ENCODE peak calls at places on chromosomes 13 and 19, in six cellular contexts. One of them, this sample, is unnamed.

GRCh38 chr19:38555200-38555599 is 62.6 kb downstream of the MAP4K1 start:
- DNase-seq in astrocyte of the spinal cord: no peak
- DNase-seq in uterus: no peak
- DNase-seq in lower leg skin: no peak
- DNase-seq in dorsolateral prefrontal cortex: no peak
- DNase-seq in AG10803: no peak
- DNase-seq in this sample: no peak

GRCh38 chr13:20182231-20182846 is 10.4 kb downstream of the GJB2 start:
- DNase-seq in astrocyte of the spinal cord: peak
- DNase-seq in uterus: no peak
- DNase-seq in lower leg skin: peak
- DNase-seq in dorsolateral prefrontal cortex: no peak
- DNase-seq in AG10803: peak
- DNase-seq in this sample: peak

GRCh38 chr19:18939922-18940775 is 868 bp downstream of the HOMER3 start:
- DNase-seq in astrocyte of the spinal cord: peak
- DNase-seq in uterus: peak
- DNase-seq in lower leg skin: peak
- DNase-seq in dorsolateral prefrontal cortex: no peak
- DNase-seq in AG10803: peak
- DNase-seq in this sample: peak

GRCh38 chr19:54191671-54192453 is 754 bp downstream of the TSEN34 start:
- DNase-seq in astrocyte of the spinal cord: peak
- DNase-seq in uterus: no peak
- DNase-seq in lower leg skin: no peak
- DNase-seq in dorsolateral prefrontal cortex: no peak
- DNase-seq in AG10803: no peak
- DNase-seq in this sample: peak

GRCh38 chr19:33195711-33196347 is 1.7 kb downstream of the LRP3 start:
- DNase-seq in astrocyte of the spinal cord: no peak
- DNase-seq in uterus: no peak
- DNase-seq in lower leg skin: no peak
- DNase-seq in dorsolateral prefrontal cortex: no peak
- DNase-seq in AG10803: no peak
- DNase-seq in this sample: no peak

GRCh38 chr19:5093297-5093858 is 124.5 kb downstream of the KDM4B start:
- DNase-seq in astrocyte of the spinal cord: no peak
- DNase-seq in uterus: no peak
- DNase-seq in lower leg skin: no peak
- DNase-seq in dorsolateral prefrontal cortex: no peak
- DNase-seq in AG10803: no peak
- DNase-seq in this sample: no peak

GRCh38 chr19:46841458-46842083 is 9.1 kb downstream of the AP2S1 start:
- DNase-seq in astrocyte of the spinal cord: peak
- DNase-seq in uterus: peak
- DNase-seq in lower leg skin: no peak
- DNase-seq in dorsolateral prefrontal cortex: peak
- DNase-seq in AG10803: peak
- DNase-seq in this sample: peak

GRCh38 chr19:19120308-19121156 is 17.7 kb downstream of the TMEM161A start:
- DNase-seq in astrocyte of the spinal cord: peak
- DNase-seq in uterus: peak
- DNase-seq in lower leg skin: no peak
- DNase-seq in dorsolateral prefrontal cortex: no peak
- DNase-seq in AG10803: peak
- DNase-seq in this sample: peak

GRCh38 chr19:6768236-6768785 is 1.1 kb upstream of the SH2D3A start:
- DNase-seq in astrocyte of the spinal cord: no peak
- DNase-seq in uterus: no peak
- DNase-seq in lower leg skin: no peak
- DNase-seq in dorsolateral prefrontal cortex: no peak
- DNase-seq in AG10803: no peak
- DNase-seq in this sample: no peak

GRCh38 chr19:46428278-46429141 is at the start of gene PNMA8C:
- DNase-seq in astrocyte of the spinal cord: peak
- DNase-seq in uterus: peak
- DNase-seq in lower leg skin: no peak
- DNase-seq in dorsolateral prefrontal cortex: peak
- DNase-seq in AG10803: peak
- DNase-seq in this sample: no peak

GRCh38 chr13:110559429-110559943 is 2.0 kb downstream of the RAB20 start:
- DNase-seq in astrocyte of the spinal cord: peak
- DNase-seq in uterus: no peak
- DNase-seq in lower leg skin: peak
- DNase-seq in dorsolateral prefrontal cortex: no peak
- DNase-seq in AG10803: peak
- DNase-seq in this sample: no peak

GRCh38 chr13:102227696-102228095 is 174.2 kb downstream of the FGF14 start:
- DNase-seq in astrocyte of the spinal cord: no peak
- DNase-seq in uterus: no peak
- DNase-seq in lower leg skin: no peak
- DNase-seq in dorsolateral prefrontal cortex: no peak
- DNase-seq in AG10803: no peak
- DNase-seq in this sample: no peak

GRCh38 chr13:110306340-110306959 is 507 bp downstream of the COL4A1 start:
- DNase-seq in astrocyte of the spinal cord: no peak
- DNase-seq in uterus: peak
- DNase-seq in lower leg skin: peak
- DNase-seq in dorsolateral prefrontal cortex: no peak
- DNase-seq in AG10803: peak
- DNase-seq in this sample: no peak

GRCh38 chr19:51333836-51334460 is 8.0 kb downstream of the VSIG10L start:
- DNase-seq in astrocyte of the spinal cord: no peak
- DNase-seq in uterus: no peak
- DNase-seq in lower leg skin: no peak
- DNase-seq in dorsolateral prefrontal cortex: no peak
- DNase-seq in AG10803: no peak
- DNase-seq in this sample: no peak

GRCh38 chr13:83515267-83515666 is 367.0 kb downstream of the SLITRK1 start:
- DNase-seq in astrocyte of the spinal cord: peak
- DNase-seq in uterus: no peak
- DNase-seq in lower leg skin: no peak
- DNase-seq in dorsolateral prefrontal cortex: no peak
- DNase-seq in AG10803: peak
- DNase-seq in this sample: peak

GRCh38 chr13:35345992-35346391 is 130.5 kb downstream of the MAB21L1 start:
- DNase-seq in astrocyte of the spinal cord: no peak
- DNase-seq in uterus: no peak
- DNase-seq in lower leg skin: no peak
- DNase-seq in dorsolateral prefrontal cortex: no peak
- DNase-seq in AG10803: no peak
- DNase-seq in this sample: no peak

GRCh38 chr19:31349160-31349881 is at the start of gene TSHZ3:
- DNase-seq in astrocyte of the spinal cord: peak
- DNase-seq in uterus: peak
- DNase-seq in lower leg skin: peak
- DNase-seq in dorsolateral prefrontal cortex: no peak
- DNase-seq in AG10803: peak
- DNase-seq in this sample: peak

GRCh38 chr19:4583961-4584669 is 24.6 kb upstream of the SEMA6B start:
- DNase-seq in astrocyte of the spinal cord: peak
- DNase-seq in uterus: no peak
- DNase-seq in lower leg skin: no peak
- DNase-seq in dorsolateral prefrontal cortex: no peak
- DNase-seq in AG10803: peak
- DNase-seq in this sample: peak

GRCh38 chr13:24680258-24680920 is at the start of gene ATP12A:
- DNase-seq in astrocyte of the spinal cord: no peak
- DNase-seq in uterus: no peak
- DNase-seq in lower leg skin: peak
- DNase-seq in dorsolateral prefrontal cortex: no peak
- DNase-seq in AG10803: no peak
- DNase-seq in this sample: peak

GRCh38 chr13:110525328-110526319 is 35.9 kb downstream of the RAB20 start:
- DNase-seq in astrocyte of the spinal cord: no peak
- DNase-seq in uterus: no peak
- DNase-seq in lower leg skin: no peak
- DNase-seq in dorsolateral prefrontal cortex: no peak
- DNase-seq in AG10803: no peak
- DNase-seq in this sample: no peak

GRCh38 chr13:106555631-106556328 is 12.2 kb downstream of the ARGLU1 start:
- DNase-seq in astrocyte of the spinal cord: peak
- DNase-seq in uterus: no peak
- DNase-seq in lower leg skin: no peak
- DNase-seq in dorsolateral prefrontal cortex: no peak
- DNase-seq in AG10803: no peak
- DNase-seq in this sample: no peak

GRCh38 chr19:5028229-5028886 is 59.4 kb downstream of the KDM4B start:
- DNase-seq in astrocyte of the spinal cord: no peak
- DNase-seq in uterus: no peak
- DNase-seq in lower leg skin: no peak
- DNase-seq in dorsolateral prefrontal cortex: no peak
- DNase-seq in AG10803: no peak
- DNase-seq in this sample: no peak

GRCh38 chr13:54187461-54187860 is 1158.8 kb downstream of the OLFM4 start:
- DNase-seq in astrocyte of the spinal cord: no peak
- DNase-seq in uterus: no peak
- DNase-seq in lower leg skin: no peak
- DNase-seq in dorsolateral prefrontal cortex: no peak
- DNase-seq in AG10803: no peak
- DNase-seq in this sample: no peak

GRCh38 chr13:103730407-103730806 is 664.2 kb upstream of the SLC10A2 start:
- DNase-seq in astrocyte of the spinal cord: no peak
- DNase-seq in uterus: no peak
- DNase-seq in lower leg skin: no peak
- DNase-seq in dorsolateral prefrontal cortex: no peak
- DNase-seq in AG10803: no peak
- DNase-seq in this sample: no peak

GRCh38 chr19:14059093-14059480 is 2.8 kb downstream of the PALM3 start:
- DNase-seq in astrocyte of the spinal cord: no peak
- DNase-seq in uterus: no peak
- DNase-seq in lower leg skin: peak
- DNase-seq in dorsolateral prefrontal cortex: no peak
- DNase-seq in AG10803: no peak
- DNase-seq in this sample: no peak

DNA sequence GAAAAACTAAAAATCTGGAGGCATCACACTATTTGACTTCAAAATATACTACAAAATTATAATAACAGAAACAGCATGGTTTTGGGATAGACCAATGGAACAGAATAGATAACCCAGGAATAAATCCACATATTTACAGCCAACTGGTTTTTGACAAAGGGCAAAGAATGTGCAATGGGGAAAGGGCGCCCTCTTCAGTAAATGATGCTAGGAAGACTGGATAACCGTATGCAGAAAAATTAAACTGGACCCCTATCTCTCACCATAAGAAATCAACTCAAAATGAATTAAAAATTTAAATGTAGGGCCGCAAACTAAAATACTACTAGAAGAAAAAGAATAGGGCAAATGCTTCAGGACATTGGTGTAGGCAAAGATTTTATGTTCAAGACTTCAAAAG is 440.5 kb upstream of the SGCG start:
- DNase-seq in astrocyte of the spinal cord: no peak
- DNase-seq in uterus: no peak
- DNase-seq in lower leg skin: no peak
- DNase-seq in dorsolateral prefrontal cortex: no peak
- DNase-seq in AG10803: no peak
- DNase-seq in this sample: peak
- TF ChIP-seq CTCF in astrocyte of the spinal cord: no peak
- TF ChIP-seq CTCF in uterus: no peak
- TF ChIP-seq CTCF in lower leg skin: no peak
- TF ChIP-seq CTCF in dorsolateral prefrontal cortex: no peak
- TF ChIP-seq CTCF in AG10803: no peak
- TF ChIP-seq CTCF in this sample: no peak

DNA sequence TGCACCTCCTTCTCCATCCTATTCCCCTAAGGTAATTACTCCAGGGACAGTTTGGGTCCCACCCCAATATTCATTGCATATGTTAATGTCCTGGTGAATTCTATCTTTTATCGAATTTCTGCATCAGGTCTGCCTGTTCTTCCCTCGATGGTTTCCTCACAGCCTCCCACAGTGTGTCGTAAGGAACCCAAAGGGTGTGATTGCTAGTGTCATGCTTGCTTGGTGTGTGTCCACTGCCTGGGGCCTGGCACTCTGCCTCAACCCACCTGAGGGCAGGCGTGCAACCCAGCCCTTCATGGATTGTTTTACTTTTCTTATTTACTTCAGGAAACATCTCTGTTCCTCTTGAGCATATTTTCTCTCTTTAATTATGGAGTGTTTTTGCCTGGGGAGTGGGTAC is 60.2 kb upstream of the CYSLTR2 start:
- DNase-seq in astrocyte of the spinal cord: no peak
- DNase-seq in uterus: no peak
- DNase-seq in lower leg skin: no peak
- DNase-seq in dorsolateral prefrontal cortex: no peak
- DNase-seq in AG10803: no peak
- DNase-seq in this sample: no peak
- H3K4me3 ChIP-seq in astrocyte of the spinal cord: no peak
- H3K4me3 ChIP-seq in uterus: no peak
- H3K4me3 ChIP-seq in lower leg skin: no peak
- H3K4me3 ChIP-seq in dorsolateral prefrontal cortex: no peak
- H3K4me3 ChIP-seq in AG10803: no peak
- H3K4me3 ChIP-seq in this sample: no peak

DNA sequence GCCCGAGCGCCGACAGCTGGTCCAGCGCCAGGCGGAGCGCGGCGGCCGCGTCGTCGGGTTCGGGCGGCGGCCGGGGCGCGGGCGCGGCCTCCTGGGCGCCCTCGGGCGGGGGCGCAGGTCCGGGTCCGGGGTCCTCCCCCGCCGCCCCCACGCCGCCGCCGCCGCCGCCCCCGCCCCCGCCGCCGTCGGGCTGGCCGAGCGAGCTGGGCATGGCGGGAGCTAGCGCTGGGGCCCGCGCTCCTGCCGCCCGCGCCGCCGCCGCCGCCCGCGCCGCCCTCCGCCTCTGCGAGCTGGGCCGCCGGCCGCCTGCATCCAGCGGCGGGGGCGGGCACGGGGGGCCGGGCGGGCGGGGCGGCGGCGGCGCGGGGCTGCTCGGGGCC is 287 bp downstream of the MEX3D start:
- DNase-seq in astrocyte of the spinal cord: no peak
- DNase-seq in uterus: no peak
- DNase-seq in lower leg skin: no peak
- DNase-seq in dorsolateral prefrontal cortex: no peak
- DNase-seq in AG10803: no peak
- DNase-seq in this sample: no peak
- TF ChIP-seq CTCF in astrocyte of the spinal cord: no peak
- TF ChIP-seq CTCF in uterus: no peak
- TF ChIP-seq CTCF in lower leg skin: no peak
- TF ChIP-seq CTCF in dorsolateral prefrontal cortex: no peak
- TF ChIP-seq CTCF in AG10803: no peak
- TF ChIP-seq CTCF in this sample: no peak

DNA sequence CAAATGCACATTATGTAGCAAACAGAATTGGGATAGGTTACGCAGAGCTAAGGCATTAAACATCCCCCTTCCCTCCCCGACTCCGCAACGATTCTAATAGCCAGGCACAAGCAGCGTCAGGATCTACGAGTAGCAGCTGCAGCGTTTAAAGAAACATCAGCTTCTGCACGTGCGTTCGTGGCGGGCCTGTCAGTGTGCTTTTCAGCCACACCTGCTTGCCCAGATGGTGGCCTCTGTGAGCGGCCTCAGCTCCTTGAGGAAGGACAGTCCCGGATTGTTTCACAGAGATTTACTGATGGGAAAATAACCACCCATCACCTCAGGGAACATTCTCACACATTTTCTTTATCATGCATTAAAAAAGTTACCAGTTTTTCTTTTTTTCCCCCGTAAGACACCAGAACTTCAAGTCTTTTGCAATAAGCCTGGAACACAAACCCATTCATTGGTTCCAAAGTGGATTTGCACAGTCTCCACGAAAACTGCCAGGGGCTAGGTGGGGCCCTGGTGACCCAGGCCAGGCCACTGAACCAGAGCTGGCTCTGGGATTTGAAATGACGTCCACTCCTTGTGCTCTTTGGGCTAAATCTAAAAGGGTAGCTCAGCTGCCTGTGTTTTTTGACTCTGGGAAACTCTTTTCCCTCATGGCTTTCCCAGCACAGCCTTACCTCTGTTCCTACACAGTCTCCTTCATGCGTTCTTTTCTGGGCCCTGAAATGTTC is 325.5 kb downstream of the KCNRG start:
- DNase-seq in astrocyte of the spinal cord: no peak
- DNase-seq in uterus: peak
- DNase-seq in lower leg skin: no peak
- DNase-seq in dorsolateral prefrontal cortex: no peak
- DNase-seq in AG10803: no peak
- DNase-seq in this sample: no peak
- H3K4me3 ChIP-seq in astrocyte of the spinal cord: no peak
- H3K4me3 ChIP-seq in uterus: no peak
- H3K4me3 ChIP-seq in lower leg skin: no peak
- H3K4me3 ChIP-seq in dorsolateral prefrontal cortex: no peak
- H3K4me3 ChIP-seq in AG10803: no peak
- H3K4me3 ChIP-seq in this sample: no peak

This sample was measured in epithelial cell of esophagus.